ENCODE peak calls at places on chromosomes 3 and 15, in ten cellular contexts. One of them, this sample, is unnamed.

GRCh38 chr15:85539491-85539890 is 159.1 kb downstream of the AKAP13 start:
- DNase-seq in ecto neural progenitor cell: no peak
- DNase-seq in activated naive CD8-positive, alpha-beta T cell treated with anti-CD3 and anti-CD28 coated beads, Interleukin-2, amount 50 U/mL, for 24 hours: no peak
- DNase-seq in effector memory CD4-positive, alpha-beta T cell: no peak
- DNase-seq in neural crest cell: no peak
- DNase-seq in naive thymus-derived CD4-positive, alpha-beta T cell: no peak
- DNase-seq in T-helper 9 cell: no peak
- DNase-seq in progenitor cell of endocrine pancreas: no peak
- DNase-seq in NCI-H748 treated with DMSO at 0.1 percent for 48 hours: no peak
- DNase-seq in activated CD4-positive, CD25-positive, alpha-beta regulatory T cell: no peak
- DNase-seq in this sample: no peak

GRCh38 chr3:52705688-52706686 is at the start of the genes GLT8D1 and SPCS1:
- DNase-seq in progenitor cell of endocrine pancreas: peak
- DNase-seq in ecto neural progenitor cell: peak
- DNase-seq in naive thymus-derived CD4-positive, alpha-beta T cell: peak
- DNase-seq in T-helper 9 cell: peak
- DNase-seq in activated CD4-positive, CD25-positive, alpha-beta regulatory T cell: peak
- DNase-seq in effector memory CD4-positive, alpha-beta T cell: peak
- DNase-seq in neural crest cell: peak
- DNase-seq in activated naive CD8-positive, alpha-beta T cell treated with anti-CD3 and anti-CD28 coated beads, Interleukin-2, amount 50 U/mL, for 24 hours: peak
- DNase-seq in NCI-H748 treated with DMSO at 0.1 percent for 48 hours: peak
- DNase-seq in this sample: peak

GRCh38 chr3:105359098-105359762 is 7.5 kb upstream of the ALCAM start:
- DNase-seq in progenitor cell of endocrine pancreas: no peak
- DNase-seq in naive thymus-derived CD4-positive, alpha-beta T cell: no peak
- DNase-seq in activated CD4-positive, CD25-positive, alpha-beta regulatory T cell: no peak
- DNase-seq in NCI-H748 treated with DMSO at 0.1 percent for 48 hours: no peak
- DNase-seq in activated naive CD8-positive, alpha-beta T cell treated with anti-CD3 and anti-CD28 coated beads, Interleukin-2, amount 50 U/mL, for 24 hours: no peak
- DNase-seq in effector memory CD4-positive, alpha-beta T cell: no peak
- DNase-seq in T-helper 9 cell: no peak
- DNase-seq in neural crest cell: no peak
- DNase-seq in ecto neural progenitor cell: no peak
- DNase-seq in this sample: no peak

GRCh38 chr15:85406916-85407315 is 26.5 kb downstream of the AKAP13 start:
- DNase-seq in naive thymus-derived CD4-positive, alpha-beta T cell: no peak
- DNase-seq in NCI-H748 treated with DMSO at 0.1 percent for 48 hours: no peak
- DNase-seq in T-helper 9 cell: no peak
- DNase-seq in activated naive CD8-positive, alpha-beta T cell treated with anti-CD3 and anti-CD28 coated beads, Interleukin-2, amount 50 U/mL, for 24 hours: no peak
- DNase-seq in ecto neural progenitor cell: no peak
- DNase-seq in neural crest cell: no peak
- DNase-seq in progenitor cell of endocrine pancreas: no peak
- DNase-seq in effector memory CD4-positive, alpha-beta T cell: no peak
- DNase-seq in activated CD4-positive, CD25-positive, alpha-beta regulatory T cell: no peak
- DNase-seq in this sample: no peak

GRCh38 chr3:71873093-71873611 is 88.2 kb upstream of the PROK2 start:
- DNase-seq in activated CD4-positive, CD25-positive, alpha-beta regulatory T cell: no peak
- DNase-seq in effector memory CD4-positive, alpha-beta T cell: no peak
- DNase-seq in T-helper 9 cell: no peak
- DNase-seq in progenitor cell of endocrine pancreas: no peak
- DNase-seq in neural crest cell: no peak
- DNase-seq in activated naive CD8-positive, alpha-beta T cell treated with anti-CD3 and anti-CD28 coated beads, Interleukin-2, amount 50 U/mL, for 24 hours: no peak
- DNase-seq in naive thymus-derived CD4-positive, alpha-beta T cell: no peak
- DNase-seq in NCI-H748 treated with DMSO at 0.1 percent for 48 hours: no peak
- DNase-seq in ecto neural progenitor cell: no peak
- DNase-seq in this sample: no peak

GRCh38 chr15:57251308-57251707 is 125.0 kb upstream of the CGNL1 start:
- DNase-seq in activated CD4-positive, CD25-positive, alpha-beta regulatory T cell: no peak
- DNase-seq in T-helper 9 cell: no peak
- DNase-seq in neural crest cell: no peak
- DNase-seq in progenitor cell of endocrine pancreas: no peak
- DNase-seq in activated naive CD8-positive, alpha-beta T cell treated with anti-CD3 and anti-CD28 coated beads, Interleukin-2, amount 50 U/mL, for 24 hours: no peak
- DNase-seq in NCI-H748 treated with DMSO at 0.1 percent for 48 hours: no peak
- DNase-seq in naive thymus-derived CD4-positive, alpha-beta T cell: no peak
- DNase-seq in effector memory CD4-positive, alpha-beta T cell: no peak
- DNase-seq in ecto neural progenitor cell: no peak
- DNase-seq in this sample: no peak

GRCh38 chr3:169243122-169243521 is 420.4 kb downstream of the MECOM start:
- DNase-seq in NCI-H748 treated with DMSO at 0.1 percent for 48 hours: no peak
- DNase-seq in naive thymus-derived CD4-positive, alpha-beta T cell: no peak
- DNase-seq in progenitor cell of endocrine pancreas: no peak
- DNase-seq in neural crest cell: no peak
- DNase-seq in effector memory CD4-positive, alpha-beta T cell: no peak
- DNase-seq in activated naive CD8-positive, alpha-beta T cell treated with anti-CD3 and anti-CD28 coated beads, Interleukin-2, amount 50 U/mL, for 24 hours: no peak
- DNase-seq in activated CD4-positive, CD25-positive, alpha-beta regulatory T cell: no peak
- DNase-seq in ecto neural progenitor cell: no peak
- DNase-seq in T-helper 9 cell: no peak
- DNase-seq in this sample: no peak

GRCh38 chr3:21345577-21345976 is 405.4 kb downstream of the ZNF385D start:
- DNase-seq in neural crest cell: no peak
- DNase-seq in ecto neural progenitor cell: no peak
- DNase-seq in progenitor cell of endocrine pancreas: no peak
- DNase-seq in T-helper 9 cell: no peak
- DNase-seq in naive thymus-derived CD4-positive, alpha-beta T cell: no peak
- DNase-seq in effector memory CD4-positive, alpha-beta T cell: no peak
- DNase-seq in activated CD4-positive, CD25-positive, alpha-beta regulatory T cell: no peak
- DNase-seq in activated naive CD8-positive, alpha-beta T cell treated with anti-CD3 and anti-CD28 coated beads, Interleukin-2, amount 50 U/mL, for 24 hours: no peak
- DNase-seq in NCI-H748 treated with DMSO at 0.1 percent for 48 hours: no peak
- DNase-seq in this sample: no peak

GRCh38 chr15:55742927-55743614 is at the start of gene PRTG:
- DNase-seq in activated CD4-positive, CD25-positive, alpha-beta regulatory T cell: no peak
- DNase-seq in neural crest cell: peak
- DNase-seq in activated naive CD8-positive, alpha-beta T cell treated with anti-CD3 and anti-CD28 coated beads, Interleukin-2, amount 50 U/mL, for 24 hours: no peak
- DNase-seq in progenitor cell of endocrine pancreas: peak
- DNase-seq in NCI-H748 treated with DMSO at 0.1 percent for 48 hours: peak
- DNase-seq in naive thymus-derived CD4-positive, alpha-beta T cell: no peak
- DNase-seq in ecto neural progenitor cell: peak
- DNase-seq in effector memory CD4-positive, alpha-beta T cell: no peak
- DNase-seq in T-helper 9 cell: no peak
- DNase-seq in this sample: peak

GRCh38 chr15:89998923-89999675 is 2.0 kb upstream of the ZNF710 start:
- DNase-seq in progenitor cell of endocrine pancreas: no peak
- DNase-seq in NCI-H748 treated with DMSO at 0.1 percent for 48 hours: no peak
- DNase-seq in effector memory CD4-positive, alpha-beta T cell: no peak
- DNase-seq in ecto neural progenitor cell: no peak
- DNase-seq in neural crest cell: no peak
- DNase-seq in naive thymus-derived CD4-positive, alpha-beta T cell: no peak
- DNase-seq in T-helper 9 cell: no peak
- DNase-seq in activated naive CD8-positive, alpha-beta T cell treated with anti-CD3 and anti-CD28 coated beads, Interleukin-2, amount 50 U/mL, for 24 hours: no peak
- DNase-seq in activated CD4-positive, CD25-positive, alpha-beta regulatory T cell: no peak
- DNase-seq in this sample: no peak

GRCh38 chr15:57560976-57561711 is 30.6 kb upstream of the MYZAP start:
- DNase-seq in progenitor cell of endocrine pancreas: peak
- DNase-seq in T-helper 9 cell: peak
- DNase-seq in activated CD4-positive, CD25-positive, alpha-beta regulatory T cell: peak
- DNase-seq in NCI-H748 treated with DMSO at 0.1 percent for 48 hours: peak
- DNase-seq in naive thymus-derived CD4-positive, alpha-beta T cell: peak
- DNase-seq in activated naive CD8-positive, alpha-beta T cell treated with anti-CD3 and anti-CD28 coated beads, Interleukin-2, amount 50 U/mL, for 24 hours: peak
- DNase-seq in effector memory CD4-positive, alpha-beta T cell: peak
- DNase-seq in neural crest cell: peak
- DNase-seq in ecto neural progenitor cell: peak
- DNase-seq in this sample: peak

GRCh38 chr3:117059054-117059989 is 349.7 kb downstream of the TUSC7 start:
- DNase-seq in effector memory CD4-positive, alpha-beta T cell: no peak
- DNase-seq in ecto neural progenitor cell: no peak
- DNase-seq in activated naive CD8-positive, alpha-beta T cell treated with anti-CD3 and anti-CD28 coated beads, Interleukin-2, amount 50 U/mL, for 24 hours: no peak
- DNase-seq in progenitor cell of endocrine pancreas: no peak
- DNase-seq in T-helper 9 cell: no peak
- DNase-seq in neural crest cell: no peak
- DNase-seq in NCI-H748 treated with DMSO at 0.1 percent for 48 hours: peak
- DNase-seq in naive thymus-derived CD4-positive, alpha-beta T cell: no peak
- DNase-seq in activated CD4-positive, CD25-positive, alpha-beta regulatory T cell: no peak
- DNase-seq in this sample: peak

This sample was measured in hepatocyte.